ENCODE peak calls at places on chromosomes 16 and 17, in four cellular contexts. One of them, this sample, is unnamed.

GRCh38 chr16:1696863-1697262 is 9.1 kb upstream of the MAPK8IP3 start:
- DNase-seq in NCI-H1436: no peak
- DNase-seq in pons: no peak
- DNase-seq in OCI-M1: no peak
- DNase-seq in this sample: no peak

GRCh38 chr17:17363638-17364337 is 60.6 kb downstream of the NT5M start:
- DNase-seq in OCI-M1: no peak
- DNase-seq in pons: no peak
- DNase-seq in NCI-H1436: peak
- DNase-seq in this sample: no peak

GRCh38 chr17:81249233-81250040 is 10.3 kb downstream of the NDUFAF8 start:
- DNase-seq in pons: no peak
- DNase-seq in NCI-H1436: no peak
- DNase-seq in OCI-M1: no peak
- DNase-seq in this sample: no peak

GRCh38 chr16:87160752-87161337 is 156.3 kb downstream of the C16orf95 start:
- DNase-seq in pons: no peak
- DNase-seq in NCI-H1436: no peak
- DNase-seq in OCI-M1: peak
- DNase-seq in this sample: no peak

GRCh38 chr16:12540290-12540689 is 263.4 kb downstream of the CPPED1 start:
- DNase-seq in OCI-M1: no peak
- DNase-seq in pons: no peak
- DNase-seq in NCI-H1436: no peak
- DNase-seq in this sample: no peak

GRCh38 chr16:84810518-84811273 is 9.1 kb upstream of the CRISPLD2 start:
- DNase-seq in OCI-M1: peak
- DNase-seq in pons: peak
- DNase-seq in NCI-H1436: no peak
- DNase-seq in this sample: no peak

GRCh38 chr17:50904522-50905459 is 38.6 kb upstream of the TOB1 start:
- DNase-seq in NCI-H1436: peak
- DNase-seq in OCI-M1: no peak
- DNase-seq in pons: peak
- DNase-seq in this sample: peak

GRCh38 chr17:42518046-42518754 is 17.8 kb upstream of the NAGLU start:
- DNase-seq in pons: peak
- DNase-seq in OCI-M1: peak
- DNase-seq in NCI-H1436: no peak
- DNase-seq in this sample: no peak

GRCh38 chr17:13311301-13311700 is 290.4 kb downstream of the HS3ST3A1 start:
- DNase-seq in pons: peak
- DNase-seq in NCI-H1436: no peak
- DNase-seq in OCI-M1: no peak
- DNase-seq in this sample: peak

GRCh38 chr17:40111221-40112128 is 10.3 kb upstream of the MSL1 start:
- DNase-seq in pons: peak
- DNase-seq in OCI-M1: peak
- DNase-seq in NCI-H1436: peak
- DNase-seq in this sample: peak

GRCh38 chr16:82699711-82700495 is 73.1 kb downstream of the CDH13 start:
- DNase-seq in OCI-M1: peak
- DNase-seq in pons: peak
- DNase-seq in NCI-H1436: no peak
- DNase-seq in this sample: no peak

GRCh38 chr17:60093694-60094093 is 15.0 kb upstream of the HEATR6 start:
- DNase-seq in pons: peak
- DNase-seq in NCI-H1436: no peak
- DNase-seq in OCI-M1: no peak
- DNase-seq in this sample: no peak

GRCh38 chr17:40561294-40561870 is 3.9 kb downstream of the CCR7 start:
- DNase-seq in NCI-H1436: no peak
- DNase-seq in pons: no peak
- DNase-seq in OCI-M1: no peak
- DNase-seq in this sample: no peak

GRCh38 chr17:79840989-79841286 is 1.7 kb upstream of the CBX4 start:
- DNase-seq in pons: no peak
- DNase-seq in OCI-M1: no peak
- DNase-seq in NCI-H1436: no peak
- DNase-seq in this sample: no peak

GRCh38 chr16:57386381-57386951 is 14.2 kb downstream of the CX3CL1 start:
- DNase-seq in OCI-M1: no peak
- DNase-seq in pons: no peak
- DNase-seq in NCI-H1436: no peak
- DNase-seq in this sample: no peak

GRCh38 chr17:74619077-74619673 is 4.4 kb downstream of the CD300E start:
- DNase-seq in OCI-M1: no peak
- DNase-seq in NCI-H1436: no peak
- DNase-seq in pons: no peak
- DNase-seq in this sample: peak

GRCh38 chr16:28910046-28911031 is 14.7 kb downstream of the RABEP2 start:
- DNase-seq in pons: no peak
- DNase-seq in NCI-H1436: no peak
- DNase-seq in OCI-M1: no peak
- DNase-seq in this sample: no peak

GRCh38 chr17:57468932-57469775 is 212.8 kb downstream of the MSI2 start:
- DNase-seq in NCI-H1436: peak
- DNase-seq in OCI-M1: no peak
- DNase-seq in pons: no peak
- DNase-seq in this sample: no peak

GRCh38 chr17:43699438-43699756 is 37.7 kb upstream of the MEOX1 start:
- DNase-seq in pons: no peak
- DNase-seq in NCI-H1436: no peak
- DNase-seq in OCI-M1: no peak
- DNase-seq in this sample: no peak

GRCh38 chr16:69107311-69107962 is 2.0 kb downstream of the HAS3 start:
- DNase-seq in OCI-M1: no peak
- DNase-seq in NCI-H1436: no peak
- DNase-seq in pons: no peak
- DNase-seq in this sample: no peak

GRCh38 chr16:56013962-56014552 is 138.9 kb upstream of the CES5A start:
- DNase-seq in pons: peak
- DNase-seq in OCI-M1: peak
- DNase-seq in NCI-H1436: no peak
- DNase-seq in this sample: no peak

GRCh38 chr16:4373909-4374742 is 2.5 kb downstream of the VASN start:
- DNase-seq in pons: peak
- DNase-seq in NCI-H1436: no peak
- DNase-seq in OCI-M1: peak
- DNase-seq in this sample: no peak

GRCh38 chr17:47291242-47291873 is 32.4 kb upstream of the EFCAB13 start:
- DNase-seq in OCI-M1: peak
- DNase-seq in NCI-H1436: no peak
- DNase-seq in pons: no peak
- DNase-seq in this sample: no peak

GRCh38 chr16:54203851-54204505 is 82.6 kb downstream of the IRX3 start:
- DNase-seq in NCI-H1436: no peak
- DNase-seq in OCI-M1: no peak
- DNase-seq in pons: no peak
- DNase-seq in this sample: no peak

This sample was measured in G401.